ENCODE peak calls at places on chromosome 15, in six cellular contexts. D is mucosa of descending colon, L is HFFc6, B is prostate gland, C is progenitor cell of endocrine pancreas, W is A549. I is an unnamed sample.

GRCh38 chr15:29356807-29357206 is 87.2 kb upstream of the NSMCE3 start:
- DNase-seq in L (no peak), B (no peak), D (no peak), C (no peak), W (no peak), I (no peak)

GRCh38 chr15:36675008-36675407 is 95.6 kb downstream of the CDIN1 start:
- DNase-seq in W (no peak), B (no peak), C (no peak), L (no peak), D (no peak), I (no peak)

GRCh38 chr15:60804986-60805949 is 326.3 kb upstream of the ICE2 start:
- DNase-seq in L (no peak), W (no peak), D (no peak), C (no peak), B (no peak), I (peak)

GRCh38 chr15:35381328-35381727 is 164.6 kb downstream of the DPH6 start:
- DNase-seq in C (no peak), D (no peak), W (no peak), B (no peak), L (no peak), I (no peak)

GRCh38 chr15:56672721-56673120 is 60.6 kb downstream of the ZNF280D start:
- DNase-seq in B (no peak), W (no peak), L (peak), D (no peak), C (no peak), I (no peak)

GRCh38 chr15:50883903-50884302 is 24.6 kb upstream of the AP4E1 start:
- DNase-seq in L (peak), W (no peak), C (no peak), B (no peak), D (no peak), I (no peak)

GRCh38 chr15:96366526-96366877 is 36.0 kb downstream of the NR2F2 start:
- DNase-seq in D (no peak), L (no peak), W (no peak), B (no peak), C (no peak), I (no peak)

GRCh38 chr15:31241888-31242287 is 84.7 kb upstream of the KLF13 start:
- DNase-seq in D (peak), W (no peak), L (no peak), B (no peak), C (no peak), I (no peak)

GRCh38 chr15:88440021-88440420 is 27.2 kb downstream of the MRPL46 start:
- DNase-seq in L (peak), D (no peak), W (no peak), C (no peak), B (no peak), I (no peak)

GRCh38 chr15:39391230-39391629 is 189.6 kb upstream of the THBS1 start:
- DNase-seq in D (no peak), L (no peak), B (no peak), W (no peak), C (no peak), I (peak)

GRCh38 chr15:57732526-57733331 is 26.2 kb downstream of the POLR2M start:
- DNase-seq in L (peak), C (peak), B (peak), W (peak), D (peak), I (peak)

GRCh38 chr15:39948817-39949216 is 14.9 kb downstream of the EIF2AK4 start:
- DNase-seq in B (no peak), D (no peak), W (no peak), L (no peak), C (no peak), I (no peak)

GRCh38 chr15:61764981-61765380 is 295.3 kb downstream of the VPS13C start:
- DNase-seq in D (no peak), W (no peak), B (no peak), L (no peak), C (no peak), I (no peak)

GRCh38 chr15:38069506-38069905 is 135.1 kb downstream of the TMCO5A start:
- DNase-seq in C (no peak), L (peak), B (no peak), D (peak), W (peak), I (no peak)

GRCh38 chr15:63006032-63006878 is 36.3 kb upstream of the TPM1 start:
- DNase-seq in W (no peak), L (no peak), B (no peak), C (no peak), D (no peak), I (no peak)

GRCh38 chr15:84947947-84948830 is 33.5 kb upstream of the PDE8A start:
- DNase-seq in W (no peak), C (no peak), B (no peak), L (peak), D (no peak), I (no peak)

GRCh38 chr15:67303490-67304363 is 49.1 kb downstream of the IQCH start:
- DNase-seq in C (no peak), W (peak), L (peak), B (peak), D (no peak), I (peak)

GRCh38 chr15:67794832-67795574 is 30.3 kb upstream of the SKOR1 start:
- DNase-seq in W (no peak), C (no peak), D (no peak), B (no peak), L (no peak), I (no peak)

GRCh38 chr15:76206325-76206976 is 104.8 kb downstream of the ETFA start:
- DNase-seq in D (peak), B (peak), C (no peak), W (no peak), L (no peak), I (peak)

GRCh38 chr15:29470311-29470710 is 200.7 kb upstream of the NSMCE3 start:
- DNase-seq in L (no peak), C (no peak), B (peak), D (no peak), W (no peak), I (no peak)

GRCh38 chr15:59885832-59886231 is 118.3 kb upstream of the FOXB1 start:
- DNase-seq in B (peak), C (no peak), L (no peak), W (no peak), D (no peak), I (peak)

GRCh38 chr15:64050281-64051092 is 4.2 kb upstream of the DAPK2 start:
- DNase-seq in W (peak), C (no peak), D (peak), B (no peak), L (no peak), I (no peak)

GRCh38 chr15:57610130-57610529 is 18.4 kb downstream of the MYZAP start:
- DNase-seq in L (peak), C (no peak), B (peak), W (peak), D (peak), I (peak)

GRCh38 chr15:88920186-88920891 is 7.2 kb upstream of the MFGE8 start:
- DNase-seq in C (no peak), L (peak), D (no peak), B (no peak), W (no peak), I (no peak)

GRCh38 chr15:99909914-99910313 is 176.7 kb upstream of the LYSMD4 start:
- DNase-seq in B (no peak), W (no peak), C (no peak), L (no peak), D (no peak), I (no peak)

GRCh38 chr15:100192092-100192695 is 149.6 kb downstream of the ADAMTS17 start:
- DNase-seq in L (no peak), W (no peak), D (no peak), B (peak), C (no peak), I (no peak)

GRCh38 chr15:65338823-65339222 is 34.3 kb downstream of the RNU5B-1 start:
- DNase-seq in W (no peak), D (no peak), L (no peak), B (no peak), C (no peak), I (no peak)

GRCh38 chr15:89088605-89089315 is 504 bp downstream of the ABHD2 start:
- DNase-seq in D (peak), C (peak), L (no peak), B (no peak), W (no peak), I (peak)

GRCh38 chr15:36497903-36498302 is 81.5 kb upstream of the CDIN1 start:
- DNase-seq in W (no peak), B (no peak), L (no peak), C (no peak), D (no peak), I (no peak)

GRCh38 chr15:45100884-45101622 is 12.9 kb downstream of the DUOX2 start:
- DNase-seq in B (no peak), D (no peak), L (no peak), W (no peak), C (no peak), I (no peak)

GRCh38 chr15:39807791-39808190 is 25.1 kb upstream of the FSIP1 start:
- DNase-seq in D (no peak), W (no peak), B (no peak), C (no peak), L (no peak), I (no peak)

GRCh38 chr15:74482661-74483060 is 21.7 kb upstream of the UBL7 start:
- DNase-seq in B (no peak), W (no peak), L (no peak), D (no peak), C (no peak), I (no peak)
- TF ChIP-seq CTCF in B (no peak), W (no peak), L (peak), D (no peak), C (no peak), I (no peak)

GRCh38 chr15:77347197-77347596 is 72.7 kb downstream of the PEAK1 start:
- DNase-seq in B (no peak), D (no peak), L (no peak), C (no peak), W (no peak), I (no peak)

GRCh38 chr15:77342767-77343166 is 77.1 kb downstream of the PEAK1 start:
- DNase-seq in D (no peak), L (no peak), B (no peak), W (no peak), C (no peak), I (no peak)

DNA sequence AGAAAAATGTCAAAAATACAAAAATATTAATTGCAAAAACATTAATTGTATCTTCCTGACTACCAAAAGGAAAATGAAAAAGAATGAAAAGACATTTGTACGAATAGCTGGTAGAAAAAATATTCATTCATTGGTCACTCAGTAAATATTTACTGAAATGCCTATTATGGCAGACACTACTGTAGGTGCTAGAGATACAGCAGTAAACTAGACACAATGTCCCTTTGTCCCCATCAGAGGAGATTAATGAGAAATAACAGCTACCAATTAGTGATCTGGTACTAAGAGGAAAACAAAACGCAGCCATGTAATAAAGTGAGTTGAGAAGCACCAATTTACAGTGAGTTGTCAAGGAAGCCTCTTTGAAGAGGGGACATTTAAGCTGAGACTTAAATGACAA is 73.3 kb downstream of the PEAK1 start:
- DNase-seq in D (no peak), C (no peak), B (no peak), L (no peak), W (no peak), I (no peak)
- TF ChIP-seq CTCF in D (no peak), C (no peak), B (no peak), L (no peak), W (no peak), I (no peak)

GRCh38 chr15:69808756-69809155 is 289.0 kb downstream of the TLE3 start:
- DNase-seq in C (no peak), W (no peak), B (no peak), D (no peak), L (no peak), I (peak)
- TF ChIP-seq CTCF in C (no peak), W (no peak), B (no peak), D (no peak), L (no peak), I (no peak)

DNA sequence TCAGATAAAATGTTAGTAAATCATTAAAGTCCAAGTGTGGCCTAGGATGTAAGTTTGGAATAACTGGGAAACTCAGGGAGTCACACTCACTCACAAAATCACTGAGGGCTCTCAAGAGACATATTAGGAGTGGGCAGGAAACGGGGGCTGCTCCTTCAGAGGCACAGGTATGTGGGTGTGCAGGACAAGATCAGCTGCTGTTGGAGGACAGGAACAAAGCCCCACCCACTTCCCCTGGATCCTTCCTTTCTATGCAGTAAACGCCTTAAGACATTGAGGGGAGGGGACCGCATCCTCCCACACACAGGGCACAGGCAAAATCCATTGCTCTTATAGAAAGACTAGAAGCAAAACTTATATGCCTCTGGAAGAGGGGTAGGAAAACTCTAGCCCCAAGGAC is 30.2 kb downstream of the TM2D3 start:
- DNase-seq in D (no peak), L (no peak), C (no peak), B (no peak), W (no peak), I (no peak)
- TF ChIP-seq CTCF in D (no peak), L (no peak), C (no peak), B (no peak), W (no peak), I (no peak)

GRCh38 chr15:86685263-86685662 is 605.6 kb downstream of the AGBL1 start:
- DNase-seq in B (no peak), W (no peak), C (no peak), L (no peak), D (no peak), I (no peak)

GRCh38 chr15:86690566-86690965 is 610.9 kb downstream of the AGBL1 start:
- DNase-seq in B (no peak), L (no peak), W (no peak), C (no peak), D (no peak), I (no peak)

GRCh38 chr15:86691091-86691490 is 611.4 kb downstream of the AGBL1 start:
- DNase-seq in C (no peak), D (no peak), W (no peak), L (no peak), B (no peak), I (no peak)
- TF ChIP-seq CTCF in C (no peak), D (no peak), W (no peak), L (no peak), B (no peak), I (no peak)